ENCODE peak calls at places on chromosomes 4 and X, in eight cellular contexts. One of them, this sample, is unnamed.

GRCh38 chrX:47637546-47638195 is 7.9 kb upstream of the CFP start:
- DNase-seq in GM20000: peak
- DNase-seq in stromal cell of bone marrow: no peak
- DNase-seq in stimulated activated CD4-positive, alpha-beta T cell treated with anti-CD3 and anti-CD28 coated beads, Interleukin-2, amount 100 ng/mL, for 24 hours: peak
- DNase-seq in PC-3: no peak
- DNase-seq in stimulated activated CD8-positive, alpha-beta memory T cell treated with anti-CD3 and anti-CD28 coated beads, Interleukin-12 subunit alpha, Interleukin-12 subunit beta, amount 100 ng/mL, for 1 hour: no peak
- DNase-seq in activated naive CD4-positive, alpha-beta T cell: no peak
- DNase-seq in immature natural killer cell: no peak
- DNase-seq in this sample: peak

GRCh38 chrX:139692506-139692849 is 15.5 kb downstream of the MCF2 start:
- DNase-seq in activated naive CD4-positive, alpha-beta T cell: no peak
- DNase-seq in GM20000: no peak
- DNase-seq in immature natural killer cell: no peak
- DNase-seq in stromal cell of bone marrow: no peak
- DNase-seq in stimulated activated CD4-positive, alpha-beta T cell treated with anti-CD3 and anti-CD28 coated beads, Interleukin-2, amount 100 ng/mL, for 24 hours: no peak
- DNase-seq in PC-3: no peak
- DNase-seq in stimulated activated CD8-positive, alpha-beta memory T cell treated with anti-CD3 and anti-CD28 coated beads, Interleukin-12 subunit alpha, Interleukin-12 subunit beta, amount 100 ng/mL, for 1 hour: no peak
- DNase-seq in this sample: no peak

GRCh38 chr4:174387721-174388120 is 104.0 kb downstream of the CEP44 start:
- DNase-seq in activated naive CD4-positive, alpha-beta T cell: no peak
- DNase-seq in stromal cell of bone marrow: no peak
- DNase-seq in stimulated activated CD4-positive, alpha-beta T cell treated with anti-CD3 and anti-CD28 coated beads, Interleukin-2, amount 100 ng/mL, for 24 hours: no peak
- DNase-seq in stimulated activated CD8-positive, alpha-beta memory T cell treated with anti-CD3 and anti-CD28 coated beads, Interleukin-12 subunit alpha, Interleukin-12 subunit beta, amount 100 ng/mL, for 1 hour: no peak
- DNase-seq in immature natural killer cell: no peak
- DNase-seq in GM20000: no peak
- DNase-seq in PC-3: no peak
- DNase-seq in this sample: no peak

GRCh38 chr4:74793757-74794340 is 474 bp downstream of the BTC start:
- DNase-seq in GM20000: no peak
- DNase-seq in stromal cell of bone marrow: no peak
- DNase-seq in PC-3: peak
- DNase-seq in stimulated activated CD8-positive, alpha-beta memory T cell treated with anti-CD3 and anti-CD28 coated beads, Interleukin-12 subunit alpha, Interleukin-12 subunit beta, amount 100 ng/mL, for 1 hour: no peak
- DNase-seq in immature natural killer cell: no peak
- DNase-seq in stimulated activated CD4-positive, alpha-beta T cell treated with anti-CD3 and anti-CD28 coated beads, Interleukin-2, amount 100 ng/mL, for 24 hours: no peak
- DNase-seq in activated naive CD4-positive, alpha-beta T cell: no peak
- DNase-seq in this sample: peak

GRCh38 chrX:130738638-130739195 is 164.3 kb downstream of the ENOX2 start:
- DNase-seq in GM20000: no peak
- DNase-seq in immature natural killer cell: no peak
- DNase-seq in stimulated activated CD8-positive, alpha-beta memory T cell treated with anti-CD3 and anti-CD28 coated beads, Interleukin-12 subunit alpha, Interleukin-12 subunit beta, amount 100 ng/mL, for 1 hour: no peak
- DNase-seq in stromal cell of bone marrow: no peak
- DNase-seq in stimulated activated CD4-positive, alpha-beta T cell treated with anti-CD3 and anti-CD28 coated beads, Interleukin-2, amount 100 ng/mL, for 24 hours: no peak
- DNase-seq in PC-3: no peak
- DNase-seq in activated naive CD4-positive, alpha-beta T cell: no peak
- DNase-seq in this sample: no peak

GRCh38 chrX:18640686-18641085 is 31.2 kb downstream of the RS1 start:
- DNase-seq in stimulated activated CD4-positive, alpha-beta T cell treated with anti-CD3 and anti-CD28 coated beads, Interleukin-2, amount 100 ng/mL, for 24 hours: no peak
- DNase-seq in stimulated activated CD8-positive, alpha-beta memory T cell treated with anti-CD3 and anti-CD28 coated beads, Interleukin-12 subunit alpha, Interleukin-12 subunit beta, amount 100 ng/mL, for 1 hour: no peak
- DNase-seq in PC-3: no peak
- DNase-seq in immature natural killer cell: no peak
- DNase-seq in stromal cell of bone marrow: no peak
- DNase-seq in activated naive CD4-positive, alpha-beta T cell: no peak
- DNase-seq in GM20000: no peak
- DNase-seq in this sample: no peak

GRCh38 chr4:55330241-55330640 is 15.8 kb upstream of the SRD5A3 start:
- DNase-seq in stromal cell of bone marrow: no peak
- DNase-seq in stimulated activated CD8-positive, alpha-beta memory T cell treated with anti-CD3 and anti-CD28 coated beads, Interleukin-12 subunit alpha, Interleukin-12 subunit beta, amount 100 ng/mL, for 1 hour: no peak
- DNase-seq in immature natural killer cell: no peak
- DNase-seq in PC-3: peak
- DNase-seq in activated naive CD4-positive, alpha-beta T cell: no peak
- DNase-seq in stimulated activated CD4-positive, alpha-beta T cell treated with anti-CD3 and anti-CD28 coated beads, Interleukin-2, amount 100 ng/mL, for 24 hours: no peak
- DNase-seq in GM20000: no peak
- DNase-seq in this sample: no peak

GRCh38 chr4:48979897-48980579 is 6.0 kb upstream of the CWH43 start:
- DNase-seq in GM20000: no peak
- DNase-seq in immature natural killer cell: no peak
- DNase-seq in stimulated activated CD8-positive, alpha-beta memory T cell treated with anti-CD3 and anti-CD28 coated beads, Interleukin-12 subunit alpha, Interleukin-12 subunit beta, amount 100 ng/mL, for 1 hour: no peak
- DNase-seq in activated naive CD4-positive, alpha-beta T cell: no peak
- DNase-seq in stromal cell of bone marrow: peak
- DNase-seq in PC-3: peak
- DNase-seq in stimulated activated CD4-positive, alpha-beta T cell treated with anti-CD3 and anti-CD28 coated beads, Interleukin-2, amount 100 ng/mL, for 24 hours: no peak
- DNase-seq in this sample: no peak

GRCh38 chr4:51998837-51999236 is 21.3 kb downstream of the LRRC66 start:
- DNase-seq in immature natural killer cell: no peak
- DNase-seq in activated naive CD4-positive, alpha-beta T cell: no peak
- DNase-seq in stromal cell of bone marrow: no peak
- DNase-seq in stimulated activated CD4-positive, alpha-beta T cell treated with anti-CD3 and anti-CD28 coated beads, Interleukin-2, amount 100 ng/mL, for 24 hours: no peak
- DNase-seq in stimulated activated CD8-positive, alpha-beta memory T cell treated with anti-CD3 and anti-CD28 coated beads, Interleukin-12 subunit alpha, Interleukin-12 subunit beta, amount 100 ng/mL, for 1 hour: no peak
- DNase-seq in GM20000: no peak
- DNase-seq in PC-3: no peak
- DNase-seq in this sample: no peak

GRCh38 chr4:86531440-86531839 is 62.7 kb upstream of the PTPN13 start:
- DNase-seq in PC-3: no peak
- DNase-seq in stimulated activated CD4-positive, alpha-beta T cell treated with anti-CD3 and anti-CD28 coated beads, Interleukin-2, amount 100 ng/mL, for 24 hours: no peak
- DNase-seq in activated naive CD4-positive, alpha-beta T cell: no peak
- DNase-seq in GM20000: no peak
- DNase-seq in stromal cell of bone marrow: no peak
- DNase-seq in stimulated activated CD8-positive, alpha-beta memory T cell treated with anti-CD3 and anti-CD28 coated beads, Interleukin-12 subunit alpha, Interleukin-12 subunit beta, amount 100 ng/mL, for 1 hour: no peak
- DNase-seq in immature natural killer cell: no peak
- DNase-seq in this sample: no peak

GRCh38 chr4:103098746-103099421 is 750 bp downstream of the BDH2 start:
- DNase-seq in stimulated activated CD4-positive, alpha-beta T cell treated with anti-CD3 and anti-CD28 coated beads, Interleukin-2, amount 100 ng/mL, for 24 hours: no peak
- DNase-seq in PC-3: no peak
- DNase-seq in immature natural killer cell: no peak
- DNase-seq in stromal cell of bone marrow: peak
- DNase-seq in GM20000: no peak
- DNase-seq in stimulated activated CD8-positive, alpha-beta memory T cell treated with anti-CD3 and anti-CD28 coated beads, Interleukin-12 subunit alpha, Interleukin-12 subunit beta, amount 100 ng/mL, for 1 hour: no peak
- DNase-seq in activated naive CD4-positive, alpha-beta T cell: no peak
- DNase-seq in this sample: no peak

GRCh38 chrX:105477351-105477750 is 256.9 kb upstream of the TEX13A start:
- DNase-seq in stromal cell of bone marrow: no peak
- DNase-seq in stimulated activated CD8-positive, alpha-beta memory T cell treated with anti-CD3 and anti-CD28 coated beads, Interleukin-12 subunit alpha, Interleukin-12 subunit beta, amount 100 ng/mL, for 1 hour: no peak
- DNase-seq in activated naive CD4-positive, alpha-beta T cell: no peak
- DNase-seq in stimulated activated CD4-positive, alpha-beta T cell treated with anti-CD3 and anti-CD28 coated beads, Interleukin-2, amount 100 ng/mL, for 24 hours: no peak
- DNase-seq in PC-3: no peak
- DNase-seq in GM20000: no peak
- DNase-seq in immature natural killer cell: no peak
- DNase-seq in this sample: no peak

GRCh38 chr4:32106767-32107166 is 1386.6 kb downstream of the PCDH7 start:
- DNase-seq in stimulated activated CD4-positive, alpha-beta T cell treated with anti-CD3 and anti-CD28 coated beads, Interleukin-2, amount 100 ng/mL, for 24 hours: no peak
- DNase-seq in GM20000: no peak
- DNase-seq in PC-3: peak
- DNase-seq in activated naive CD4-positive, alpha-beta T cell: no peak
- DNase-seq in stimulated activated CD8-positive, alpha-beta memory T cell treated with anti-CD3 and anti-CD28 coated beads, Interleukin-12 subunit alpha, Interleukin-12 subunit beta, amount 100 ng/mL, for 1 hour: no peak
- DNase-seq in immature natural killer cell: no peak
- DNase-seq in stromal cell of bone marrow: no peak
- DNase-seq in this sample: no peak

GRCh38 chr4:72375050-72375736 is 193.8 kb downstream of the ADAMTS3 start:
- DNase-seq in GM20000: no peak
- DNase-seq in stromal cell of bone marrow: peak
- DNase-seq in stimulated activated CD4-positive, alpha-beta T cell treated with anti-CD3 and anti-CD28 coated beads, Interleukin-2, amount 100 ng/mL, for 24 hours: no peak
- DNase-seq in immature natural killer cell: no peak
- DNase-seq in stimulated activated CD8-positive, alpha-beta memory T cell treated with anti-CD3 and anti-CD28 coated beads, Interleukin-12 subunit alpha, Interleukin-12 subunit beta, amount 100 ng/mL, for 1 hour: no peak
- DNase-seq in activated naive CD4-positive, alpha-beta T cell: no peak
- DNase-seq in PC-3: peak
- DNase-seq in this sample: no peak

GRCh38 chr4:133146574-133147198 is 2.4 kb upstream of the PCDH10 start:
- DNase-seq in stromal cell of bone marrow: peak
- DNase-seq in PC-3: peak
- DNase-seq in GM20000: peak
- DNase-seq in stimulated activated CD4-positive, alpha-beta T cell treated with anti-CD3 and anti-CD28 coated beads, Interleukin-2, amount 100 ng/mL, for 24 hours: no peak
- DNase-seq in stimulated activated CD8-positive, alpha-beta memory T cell treated with anti-CD3 and anti-CD28 coated beads, Interleukin-12 subunit alpha, Interleukin-12 subunit beta, amount 100 ng/mL, for 1 hour: no peak
- DNase-seq in activated naive CD4-positive, alpha-beta T cell: no peak
- DNase-seq in immature natural killer cell: no peak
- DNase-seq in this sample: no peak

GRCh38 chr4:185109736-185110135 is 33.3 kb upstream of the SLC25A4 start:
- DNase-seq in stromal cell of bone marrow: no peak
- DNase-seq in immature natural killer cell: no peak
- DNase-seq in activated naive CD4-positive, alpha-beta T cell: no peak
- DNase-seq in stimulated activated CD8-positive, alpha-beta memory T cell treated with anti-CD3 and anti-CD28 coated beads, Interleukin-12 subunit alpha, Interleukin-12 subunit beta, amount 100 ng/mL, for 1 hour: no peak
- DNase-seq in GM20000: no peak
- DNase-seq in stimulated activated CD4-positive, alpha-beta T cell treated with anti-CD3 and anti-CD28 coated beads, Interleukin-2, amount 100 ng/mL, for 24 hours: no peak
- DNase-seq in PC-3: no peak
- DNase-seq in this sample: no peak

GRCh38 chrX:16586371-16587112 is 63.4 kb upstream of the S100G start:
- DNase-seq in stromal cell of bone marrow: no peak
- DNase-seq in stimulated activated CD4-positive, alpha-beta T cell treated with anti-CD3 and anti-CD28 coated beads, Interleukin-2, amount 100 ng/mL, for 24 hours: no peak
- DNase-seq in PC-3: no peak
- DNase-seq in immature natural killer cell: no peak
- DNase-seq in stimulated activated CD8-positive, alpha-beta memory T cell treated with anti-CD3 and anti-CD28 coated beads, Interleukin-12 subunit alpha, Interleukin-12 subunit beta, amount 100 ng/mL, for 1 hour: no peak
- DNase-seq in activated naive CD4-positive, alpha-beta T cell: no peak
- DNase-seq in GM20000: no peak
- DNase-seq in this sample: no peak

GRCh38 chrX:109352121-109352556 is 129.7 kb downstream of the GUCY2F start:
- DNase-seq in PC-3: no peak
- DNase-seq in stromal cell of bone marrow: peak
- DNase-seq in stimulated activated CD8-positive, alpha-beta memory T cell treated with anti-CD3 and anti-CD28 coated beads, Interleukin-12 subunit alpha, Interleukin-12 subunit beta, amount 100 ng/mL, for 1 hour: no peak
- DNase-seq in immature natural killer cell: no peak
- DNase-seq in stimulated activated CD4-positive, alpha-beta T cell treated with anti-CD3 and anti-CD28 coated beads, Interleukin-2, amount 100 ng/mL, for 24 hours: no peak
- DNase-seq in activated naive CD4-positive, alpha-beta T cell: no peak
- DNase-seq in GM20000: no peak
- DNase-seq in this sample: no peak

GRCh38 chrX:103556941-103557340 is 28.4 kb upstream of the TCEAL4 start:
- DNase-seq in PC-3: peak
- DNase-seq in stimulated activated CD4-positive, alpha-beta T cell treated with anti-CD3 and anti-CD28 coated beads, Interleukin-2, amount 100 ng/mL, for 24 hours: no peak
- DNase-seq in GM20000: no peak
- DNase-seq in activated naive CD4-positive, alpha-beta T cell: no peak
- DNase-seq in immature natural killer cell: no peak
- DNase-seq in stromal cell of bone marrow: no peak
- DNase-seq in stimulated activated CD8-positive, alpha-beta memory T cell treated with anti-CD3 and anti-CD28 coated beads, Interleukin-12 subunit alpha, Interleukin-12 subunit beta, amount 100 ng/mL, for 1 hour: no peak
- DNase-seq in this sample: no peak

GRCh38 chr4:161949941-161950725 is 213.7 kb downstream of the FSTL5 start:
- DNase-seq in GM20000: no peak
- DNase-seq in stimulated activated CD8-positive, alpha-beta memory T cell treated with anti-CD3 and anti-CD28 coated beads, Interleukin-12 subunit alpha, Interleukin-12 subunit beta, amount 100 ng/mL, for 1 hour: no peak
- DNase-seq in PC-3: no peak
- DNase-seq in stimulated activated CD4-positive, alpha-beta T cell treated with anti-CD3 and anti-CD28 coated beads, Interleukin-2, amount 100 ng/mL, for 24 hours: no peak
- DNase-seq in immature natural killer cell: no peak
- DNase-seq in stromal cell of bone marrow: no peak
- DNase-seq in activated naive CD4-positive, alpha-beta T cell: no peak
- DNase-seq in this sample: no peak

GRCh38 chr4:147791870-147792269 is 60.0 kb downstream of the ARHGAP10 start:
- DNase-seq in GM20000: no peak
- DNase-seq in stimulated activated CD8-positive, alpha-beta memory T cell treated with anti-CD3 and anti-CD28 coated beads, Interleukin-12 subunit alpha, Interleukin-12 subunit beta, amount 100 ng/mL, for 1 hour: no peak
- DNase-seq in activated naive CD4-positive, alpha-beta T cell: no peak
- DNase-seq in immature natural killer cell: no peak
- DNase-seq in stromal cell of bone marrow: no peak
- DNase-seq in PC-3: no peak
- DNase-seq in stimulated activated CD4-positive, alpha-beta T cell treated with anti-CD3 and anti-CD28 coated beads, Interleukin-2, amount 100 ng/mL, for 24 hours: no peak
- DNase-seq in this sample: no peak

GRCh38 chr4:61468091-61468720 is 268.1 kb downstream of the ADGRL3 start:
- DNase-seq in stromal cell of bone marrow: no peak
- DNase-seq in stimulated activated CD4-positive, alpha-beta T cell treated with anti-CD3 and anti-CD28 coated beads, Interleukin-2, amount 100 ng/mL, for 24 hours: no peak
- DNase-seq in PC-3: peak
- DNase-seq in immature natural killer cell: no peak
- DNase-seq in activated naive CD4-positive, alpha-beta T cell: no peak
- DNase-seq in stimulated activated CD8-positive, alpha-beta memory T cell treated with anti-CD3 and anti-CD28 coated beads, Interleukin-12 subunit alpha, Interleukin-12 subunit beta, amount 100 ng/mL, for 1 hour: no peak
- DNase-seq in GM20000: no peak
- DNase-seq in this sample: no peak

GRCh38 chr4:153137168-153137567 is 67.1 kb upstream of the TRIM2 start:
- DNase-seq in GM20000: no peak
- DNase-seq in activated naive CD4-positive, alpha-beta T cell: no peak
- DNase-seq in stromal cell of bone marrow: peak
- DNase-seq in stimulated activated CD8-positive, alpha-beta memory T cell treated with anti-CD3 and anti-CD28 coated beads, Interleukin-12 subunit alpha, Interleukin-12 subunit beta, amount 100 ng/mL, for 1 hour: no peak
- DNase-seq in stimulated activated CD4-positive, alpha-beta T cell treated with anti-CD3 and anti-CD28 coated beads, Interleukin-2, amount 100 ng/mL, for 24 hours: no peak
- DNase-seq in PC-3: peak
- DNase-seq in immature natural killer cell: no peak
- DNase-seq in this sample: no peak

GRCh38 chr4:73067971-73068394 is 1.5 kb downstream of the COX18 start:
- DNase-seq in PC-3: peak
- DNase-seq in activated naive CD4-positive, alpha-beta T cell: no peak
- DNase-seq in GM20000: no peak
- DNase-seq in stromal cell of bone marrow: no peak
- DNase-seq in stimulated activated CD8-positive, alpha-beta memory T cell treated with anti-CD3 and anti-CD28 coated beads, Interleukin-12 subunit alpha, Interleukin-12 subunit beta, amount 100 ng/mL, for 1 hour: no peak
- DNase-seq in stimulated activated CD4-positive, alpha-beta T cell treated with anti-CD3 and anti-CD28 coated beads, Interleukin-2, amount 100 ng/mL, for 24 hours: peak
- DNase-seq in immature natural killer cell: peak
- DNase-seq in this sample: no peak

GRCh38 chr4:87051121-87051713 is 116.4 kb downstream of the AFF1 start:
- DNase-seq in stimulated activated CD4-positive, alpha-beta T cell treated with anti-CD3 and anti-CD28 coated beads, Interleukin-2, amount 100 ng/mL, for 24 hours: no peak
- DNase-seq in PC-3: no peak
- DNase-seq in immature natural killer cell: no peak
- DNase-seq in GM20000: no peak
- DNase-seq in activated naive CD4-positive, alpha-beta T cell: no peak
- DNase-seq in stimulated activated CD8-positive, alpha-beta memory T cell treated with anti-CD3 and anti-CD28 coated beads, Interleukin-12 subunit alpha, Interleukin-12 subunit beta, amount 100 ng/mL, for 1 hour: no peak
- DNase-seq in stromal cell of bone marrow: no peak
- DNase-seq in this sample: no peak

GRCh38 chr4:70915048-70915815 is 13.1 kb downstream of the MOB1B start:
- DNase-seq in immature natural killer cell: no peak
- DNase-seq in stimulated activated CD4-positive, alpha-beta T cell treated with anti-CD3 and anti-CD28 coated beads, Interleukin-2, amount 100 ng/mL, for 24 hours: no peak
- DNase-seq in stromal cell of bone marrow: no peak
- DNase-seq in stimulated activated CD8-positive, alpha-beta memory T cell treated with anti-CD3 and anti-CD28 coated beads, Interleukin-12 subunit alpha, Interleukin-12 subunit beta, amount 100 ng/mL, for 1 hour: no peak
- DNase-seq in activated naive CD4-positive, alpha-beta T cell: no peak
- DNase-seq in PC-3: peak
- DNase-seq in GM20000: no peak
- DNase-seq in this sample: no peak

GRCh38 chrX:22366166-22366702 is 93.5 kb downstream of the CBLL2 start:
- DNase-seq in activated naive CD4-positive, alpha-beta T cell: no peak
- DNase-seq in immature natural killer cell: no peak
- DNase-seq in stimulated activated CD4-positive, alpha-beta T cell treated with anti-CD3 and anti-CD28 coated beads, Interleukin-2, amount 100 ng/mL, for 24 hours: no peak
- DNase-seq in GM20000: no peak
- DNase-seq in stimulated activated CD8-positive, alpha-beta memory T cell treated with anti-CD3 and anti-CD28 coated beads, Interleukin-12 subunit alpha, Interleukin-12 subunit beta, amount 100 ng/mL, for 1 hour: no peak
- DNase-seq in stromal cell of bone marrow: no peak
- DNase-seq in PC-3: no peak
- DNase-seq in this sample: no peak

GRCh38 chr4:147617841-147618421 is 734 bp downstream of the TMEM184C start:
- DNase-seq in stromal cell of bone marrow: no peak
- DNase-seq in stimulated activated CD8-positive, alpha-beta memory T cell treated with anti-CD3 and anti-CD28 coated beads, Interleukin-12 subunit alpha, Interleukin-12 subunit beta, amount 100 ng/mL, for 1 hour: no peak
- DNase-seq in GM20000: no peak
- DNase-seq in immature natural killer cell: no peak
- DNase-seq in stimulated activated CD4-positive, alpha-beta T cell treated with anti-CD3 and anti-CD28 coated beads, Interleukin-2, amount 100 ng/mL, for 24 hours: no peak
- DNase-seq in PC-3: peak
- DNase-seq in activated naive CD4-positive, alpha-beta T cell: no peak
- DNase-seq in this sample: no peak

GRCh38 chr4:26821677-26822503 is 38.8 kb upstream of the STIM2 start:
- DNase-seq in activated naive CD4-positive, alpha-beta T cell: no peak
- DNase-seq in GM20000: no peak
- DNase-seq in PC-3: peak
- DNase-seq in stromal cell of bone marrow: no peak
- DNase-seq in immature natural killer cell: no peak
- DNase-seq in stimulated activated CD4-positive, alpha-beta T cell treated with anti-CD3 and anti-CD28 coated beads, Interleukin-2, amount 100 ng/mL, for 24 hours: no peak
- DNase-seq in stimulated activated CD8-positive, alpha-beta memory T cell treated with anti-CD3 and anti-CD28 coated beads, Interleukin-12 subunit alpha, Interleukin-12 subunit beta, amount 100 ng/mL, for 1 hour: no peak
- DNase-seq in this sample: no peak

GRCh38 chr4:109211671-109212070 is 90.8 kb downstream of the COL25A1 start:
- DNase-seq in immature natural killer cell: no peak
- DNase-seq in PC-3: no peak
- DNase-seq in stimulated activated CD4-positive, alpha-beta T cell treated with anti-CD3 and anti-CD28 coated beads, Interleukin-2, amount 100 ng/mL, for 24 hours: no peak
- DNase-seq in stimulated activated CD8-positive, alpha-beta memory T cell treated with anti-CD3 and anti-CD28 coated beads, Interleukin-12 subunit alpha, Interleukin-12 subunit beta, amount 100 ng/mL, for 1 hour: no peak
- DNase-seq in activated naive CD4-positive, alpha-beta T cell: no peak
- DNase-seq in GM20000: no peak
- DNase-seq in stromal cell of bone marrow: no peak
- DNase-seq in this sample: no peak

GRCh38 chr4:6655924-6656323 is 15.4 kb downstream of the MRFAP1 start:
- DNase-seq in immature natural killer cell: no peak
- DNase-seq in PC-3: no peak
- DNase-seq in stimulated activated CD8-positive, alpha-beta memory T cell treated with anti-CD3 and anti-CD28 coated beads, Interleukin-12 subunit alpha, Interleukin-12 subunit beta, amount 100 ng/mL, for 1 hour: no peak
- DNase-seq in stromal cell of bone marrow: no peak
- DNase-seq in activated naive CD4-positive, alpha-beta T cell: no peak
- DNase-seq in stimulated activated CD4-positive, alpha-beta T cell treated with anti-CD3 and anti-CD28 coated beads, Interleukin-2, amount 100 ng/mL, for 24 hours: no peak
- DNase-seq in GM20000: no peak
- DNase-seq in this sample: no peak